ENCODE peak calls at places on chromosomes 1 and 21, in four cellular contexts. O, Y, G and Z are unnamed samples. For H3K4me1 and H4K20me1, the result is how much of the 10 kb centered on the place peaks cover.

GRCh38 chr1:230753586-230754251 is 6.5 kb downstream of the CAPN9 start:
- DNase-seq in O (peak), Y (peak), G (peak), Z (peak)

GRCh38 chr21:28334407-28334806 is 658.3 kb downstream of the LTN1 start:
- DNase-seq in O (no peak), Y (no peak), G (no peak), Z (peak)

GRCh38 chr1:39491146-39491921 is at the start of gene BMP8A:
- DNase-seq in O (peak), G (peak), Y (peak), Z (no peak)

GRCh38 chr1:203722925-203723324 is 42.1 kb upstream of the LAX1 start:
- DNase-seq in Y (no peak), O (no peak), G (no peak), Z (no peak)

GRCh38 chr21:33541105-33541711 is 709 bp downstream of the GART start:
- DNase-seq in Y (no peak), O (peak), G (no peak), Z (peak)

GRCh38 chr1:211515090-211516023 is 23.4 kb upstream of the RD3 start:
- DNase-seq in G (peak), O (peak), Y (peak), Z (peak)

GRCh38 chr1:201250326-201251011 is 32.8 kb upstream of the PKP1 start:
- DNase-seq in O (no peak), G (no peak), Y (no peak), Z (no peak)

GRCh38 chr1:43936470-43937151 is 3.0 kb downstream of the ARTN start:
- DNase-seq in Y (peak), G (peak), O (peak), Z (no peak)

GRCh38 chr1:36871146-36871971 is 163.0 kb downstream of the GRIK3 start:
- DNase-seq in G (no peak), O (no peak), Y (no peak), Z (no peak)

GRCh38 chr1:88327391-88328267 is 356.4 kb upstream of the PKN2 start:
- DNase-seq in G (peak), Y (peak), O (no peak), Z (no peak)

GRCh38 chr21:32021319-32022027 is 148.7 kb downstream of the HUNK start:
- DNase-seq in O (no peak), Y (peak), G (peak), Z (no peak)

GRCh38 chr1:234961468-234962339 is 166.9 kb downstream of the TOMM20 start:
- DNase-seq in G (peak), O (no peak), Y (no peak), Z (peak)

GRCh38 chr1:109764561-109765482 is 1.1 kb upstream of the EPS8L3 start:
- DNase-seq in G (peak), Y (no peak), O (no peak), Z (no peak)

GRCh38 chr1:243473281-243474210 is 217.7 kb downstream of the SDCCAG8 start:
- DNase-seq in O (no peak), Y (no peak), G (peak), Z (no peak)

GRCh38 chr1:58317086-58317485 is 229.4 kb downstream of the OMA1 start:
- DNase-seq in Y (no peak), G (no peak), O (no peak), Z (no peak)

GRCh38 chr1:39643705-39644104 is 4.3 kb upstream of the HEYL start:
- DNase-seq in O (no peak), G (no peak), Y (no peak), Z (no peak)

DNA sequence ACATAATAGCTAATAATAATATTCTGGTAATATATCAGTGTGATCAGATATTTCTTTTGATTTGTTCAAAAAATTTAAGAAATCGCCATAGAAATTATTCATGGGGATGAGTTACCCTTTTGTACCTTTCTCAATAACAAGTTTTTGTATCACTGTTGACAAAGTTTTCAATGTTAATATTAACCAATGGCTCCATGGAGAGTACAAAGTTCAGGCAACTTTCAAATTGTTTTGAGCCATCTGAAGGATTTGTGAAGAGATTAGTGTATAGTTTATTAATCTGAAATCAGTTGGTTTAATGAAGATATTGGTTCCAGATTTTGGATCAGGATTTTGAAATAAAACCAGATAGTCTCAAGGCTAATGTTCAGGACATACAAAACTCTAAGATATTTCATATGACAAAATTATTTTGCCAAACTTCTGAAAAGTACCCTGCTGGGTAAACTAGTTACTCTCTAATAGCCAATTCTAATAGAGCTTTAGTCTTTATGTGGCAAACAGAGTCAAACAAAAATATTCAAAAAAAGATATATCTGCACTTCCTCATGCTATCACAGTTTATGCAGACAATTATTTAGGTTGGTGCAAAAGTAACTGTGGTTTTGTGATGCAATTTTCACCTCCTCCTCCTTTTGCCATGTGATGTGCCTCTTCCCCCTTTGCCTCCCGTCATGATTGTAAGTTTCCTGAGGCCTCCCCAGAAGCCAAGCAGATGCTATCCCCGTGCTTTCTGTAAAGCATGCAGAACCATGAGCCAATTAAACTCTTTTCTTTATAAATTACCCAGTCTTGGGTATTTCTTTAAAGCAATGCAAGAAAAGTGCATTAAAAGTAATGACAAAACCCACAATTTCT is 1105.0 kb downstream of the PLA2G4A start:
- DNase-seq in G (no peak), O (no peak), Y (no peak), Z (no peak)
- H2AFZ ChIP-seq in G (no peak), O (no peak), Y (no peak), Z (no peak)

DNA sequence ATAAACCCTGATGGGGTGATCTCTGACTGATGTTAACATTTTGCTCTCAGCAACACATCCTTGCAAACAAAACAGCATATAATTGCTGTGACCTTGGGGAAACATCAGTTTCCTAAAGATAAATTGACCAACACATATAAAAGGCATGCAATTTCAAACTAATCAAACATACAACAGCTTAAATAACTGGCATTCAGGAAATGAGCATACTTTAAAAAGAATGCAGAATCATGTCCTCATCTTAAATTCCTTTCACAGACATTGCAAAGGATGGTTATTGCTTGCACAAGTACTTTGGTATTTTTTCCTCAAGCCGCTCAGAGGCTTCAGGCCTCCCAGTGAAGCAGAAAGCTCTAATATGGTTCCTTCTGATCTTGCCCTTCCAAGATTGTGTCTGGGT is 53.4 kb upstream of the RGS18 start:
- DNase-seq in Y (no peak), O (no peak), G (peak), Z (no peak)
- H3K4me1 ChIP-seq in Y (under half), O (under half), G (under half), Z (under half)

GRCh38 chr1:48022306-48022705 is 25.1 kb upstream of the TRABD2B start:
- DNase-seq in Y (no peak), O (no peak), G (no peak), Z (no peak)
- H4K20me1 ChIP-seq in Y (under half), O (under half), G (under half), Z (under half)

GRCh38 chr1:66758247-66758755 is 6.0 kb downstream of the DYNLT5 start:
- DNase-seq in G (no peak), O (no peak), Y (no peak), Z (peak)
- H2AFZ ChIP-seq in G (peak), O (no peak), Y (no peak), Z (no peak)

GRCh38 chr1:145978860-145979745 is 14.6 kb downstream of the POLR3GL start:
- DNase-seq in Y (peak), O (peak), G (peak), Z (peak)

GRCh38 chr1:145978477-145978859 is 14.0 kb downstream of the POLR3GL start:
- DNase-seq in O (no peak), G (no peak), Y (no peak), Z (peak)

GRCh38 chr1:145977486-145978476 is 13.3 kb downstream of the POLR3GL start:
- DNase-seq in G (peak), O (peak), Y (peak), Z (peak)

GRCh38 chr1:145981299-145981600 is 15.1 kb downstream of the TXNIP start:
- DNase-seq in Y (no peak), G (no peak), O (no peak), Z (no peak)

DNA sequence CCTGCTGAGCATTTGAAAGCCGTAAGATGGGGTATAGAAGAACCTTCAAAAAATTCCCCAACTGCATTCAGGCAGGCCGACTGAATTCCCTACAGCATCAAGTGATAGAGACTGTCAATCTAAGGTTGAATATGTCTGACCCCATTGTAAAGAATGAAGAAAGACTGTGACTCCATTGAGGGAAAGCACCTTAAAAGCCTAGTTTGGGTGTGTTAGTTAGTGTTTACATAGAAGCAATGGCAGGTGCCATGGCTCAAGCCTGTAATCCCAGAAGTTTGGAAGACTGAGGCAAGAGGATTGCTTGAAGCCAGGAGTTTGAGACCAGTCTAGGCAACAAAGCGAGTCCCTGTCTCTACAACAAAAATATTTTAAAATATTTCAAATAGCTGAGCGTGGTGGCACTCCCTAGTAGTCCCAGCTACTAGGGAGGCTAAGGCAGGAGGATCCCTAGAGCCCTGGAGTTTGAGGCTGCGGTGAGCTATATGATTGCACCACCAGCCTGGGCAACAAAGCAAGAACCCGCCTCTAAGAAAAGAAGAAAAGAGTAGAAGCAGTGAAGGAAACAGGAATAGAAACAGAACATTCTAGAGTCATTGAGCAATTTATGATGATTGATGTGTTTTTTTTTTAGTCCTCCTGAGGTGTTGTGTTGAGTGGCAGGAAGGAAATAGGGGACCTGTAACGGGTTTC is 15.4 kb downstream of the POLR3GL start:
- DNase-seq in O (no peak), Y (no peak), G (no peak), Z (peak)
- H3K4me1 ChIP-seq in O (under half), Y (under half), G (under half), Z (under half)

GRCh38 chr1:116379674-116380498 is 6.8 kb downstream of the ATP1A1 start:
- DNase-seq in O (no peak), G (peak), Y (no peak), Z (no peak)
- H4K20me1 ChIP-seq in O (half or more), G (under half), Y (half or more), Z (half or more)